ENCODE peak calls at places on chromosome X, in four cellular contexts. V is NCI-H1436; U is EL; L is stimulated activated CD4-positive, alpha-beta T cell treated with anti-CD3 and anti-CD28 coated beads, Interleukin-4, amount 100 ng/mL, for 48 hours. F is an unnamed sample.

GRCh38 chrX:105999294-105999693 is 39.2 kb downstream of the SERPINA7 start:
- DNase-seq in U (no peak), L (no peak), V (no peak), F (no peak)

GRCh38 chrX:69163936-69164741 is 1.1 kb downstream of the PJA1 start:
- DNase-seq in U (peak), V (peak), L (no peak), F (peak)

GRCh38 chrX:154541896-154542722 is 4.5 kb downstream of the G6PD start:
- DNase-seq in U (peak), V (peak), L (peak), F (peak)

GRCh38 chrX:48153769-48154168 is 23.3 kb downstream of the SPACA5B start:
- DNase-seq in V (no peak), U (no peak), L (no peak), F (no peak)

GRCh38 chrX:17944833-17945497 is 83.9 kb upstream of the RAI2 start:
- DNase-seq in L (no peak), U (peak), V (no peak), F (no peak)

GRCh38 chrX:154398668-154399526 is 720 bp downstream of the RPL10 start:
- DNase-seq in L (peak), U (peak), V (peak), F (peak)

GRCh38 chrX:39731735-39732134 is 366.0 kb downstream of the BCOR start:
- DNase-seq in U (no peak), L (no peak), V (no peak), F (no peak)

GRCh38 chrX:8345473-8345872 is 119.2 kb upstream of the VCX3B start:
- DNase-seq in U (no peak), L (no peak), V (no peak), F (no peak)

GRCh38 chrX:6456196-6456595 is 78.7 kb downstream of the VCX3A start:
- DNase-seq in V (no peak), U (no peak), L (no peak), F (no peak)

GRCh38 chrX:95346854-95347253 is 1337.8 kb upstream of the DIAPH2 start:
- DNase-seq in L (no peak), V (no peak), U (no peak), F (no peak)

GRCh38 chrX:154761977-154762528 is 611 bp upstream of the DKC1 start:
- DNase-seq in V (no peak), U (no peak), L (no peak), F (no peak)

GRCh38 chrX:44105228-44105913 is 132.2 kb upstream of the NDP start:
- DNase-seq in U (no peak), V (no peak), L (no peak), F (no peak)

GRCh38 chrX:122440832-122441231 is 743.2 kb upstream of the GRIA3 start:
- DNase-seq in V (no peak), L (no peak), U (no peak), F (no peak)

GRCh38 chrX:12617241-12617640 is 174.0 kb upstream of the PRPS2 start:
- DNase-seq in V (no peak), L (no peak), U (no peak), F (no peak)

GRCh38 chrX:120790118-120790517 is 85.5 kb downstream of the CT47B1 start:
- DNase-seq in U (peak), V (peak), L (no peak), F (peak)

GRCh38 chrX:3549442-3549875 is 164.0 kb downstream of the PRKX start:
- DNase-seq in U (peak), L (no peak), V (no peak), F (peak)

GRCh38 chrX:110168585-110168984 is 149.3 kb downstream of the AMMECR1 start:
- DNase-seq in V (no peak), U (peak), L (no peak), F (no peak)

GRCh38 chrX:110454336-110454735 is 95.7 kb downstream of the RTL9 start:
- DNase-seq in V (no peak), U (no peak), L (no peak), F (no peak)

GRCh38 chrX:72716766-72717165 is 2.7 kb upstream of the PHKA1 start:
- DNase-seq in V (no peak), L (no peak), U (no peak), F (no peak)